ENCODE peak calls at places on chromosomes 11 and 22, in ten cellular contexts. C is left lung, R is lung, Y is AG04450, U is neural progenitor cell, Q is adrenal gland, S is thoracic aorta, Z is Peyer's patch, X is HCT116, D is A549. I is an unnamed sample.

GRCh38 chr11:69003866-69004311 is 9.2 kb downstream of the MRGPRF start:
- DNase-seq in R (no peak), Y (no peak), D (no peak), Q (no peak), C (no peak), U (no peak), Z (peak; percentile 38), S (no peak), X (no peak), I (peak; percentile 50)

GRCh38 chr11:132058211-132058772 is 687.9 kb downstream of the NTM start:
- DNase-seq in X (no peak), C (no peak), U (no peak), Q (peak; percentile 20), R (no peak), D (no peak), Y (no peak), Z (no peak), S (no peak), I (no peak)

GRCh38 chr22:24894998-24895397 is 51.5 kb downstream of the LHFPL7 start:
- DNase-seq in R (peak; percentile 70), S (peak; percentile 39), C (peak; percentile 80), D (peak; percentile 28), Q (peak; percentile 81), Z (peak; percentile 77), U (no peak), X (peak; percentile 18), Y (no peak), I (peak; percentile 82)

GRCh38 chr22:20241579-20242392 is 26.3 kb downstream of the RTN4R start:
- DNase-seq in Y (no peak), D (no peak), Q (no peak), R (no peak), S (no peak), Z (no peak), C (no peak), U (no peak), X (no peak), I (no peak)

GRCh38 chr11:131723088-131723487 is 352.7 kb downstream of the NTM start:
- DNase-seq in U (no peak), R (no peak), Y (no peak), D (no peak), C (no peak), X (no peak), Q (no peak), Z (no peak), S (no peak), I (no peak)

GRCh38 chr11:33699515-33700424 is 856 bp downstream of the C11orf91 start:
- DNase-seq in D (no peak), Q (peak; percentile 56), S (no peak), X (no peak), U (no peak), Z (peak; percentile 84), C (no peak), R (no peak), Y (no peak), I (peak; percentile 43)

GRCh38 chr11:35247428-35247827 is 108.5 kb downstream of the CD44 start:
- DNase-seq in Z (peak; percentile 69), Y (no peak), U (no peak), Q (no peak), X (no peak), C (no peak), R (no peak), S (no peak), D (no peak), I (no peak)

GRCh38 chr11:22130462-22131053 is 62.3 kb upstream of the ANO5 start:
- DNase-seq in X (no peak), U (peak; percentile 25), Y (no peak), Z (no peak), Q (no peak), S (no peak), D (no peak), C (no peak), R (no peak), I (no peak)

GRCh38 chr11:126647735-126648134 is 292.2 kb downstream of the ST3GAL4 start:
- DNase-seq in U (peak; percentile 30), S (no peak), C (no peak), D (peak; percentile 46), Q (no peak), X (peak; percentile 2), R (no peak), Y (peak; percentile 54), Z (no peak), I (no peak)

GRCh38 chr22:19354201-19354600 is 62.7 kb upstream of the CLTCL1 start:
- DNase-seq in Q (no peak), C (no peak), U (no peak), S (no peak), R (no peak), Y (no peak), Z (peak; percentile 15), D (no peak), X (no peak), I (no peak)

GRCh38 chr22:42163515-42163914 is 32.9 kb upstream of the CYP2D6 start:
- DNase-seq in D (no peak), C (no peak), U (no peak), S (no peak), X (no peak), R (no peak), Z (no peak), Q (no peak), Y (no peak), I (no peak)

GRCh38 chr11:66291706-66292542 is at the start of gene TMEM151A:
- DNase-seq in Y (no peak), X (no peak), U (peak; percentile 59), Z (no peak), D (no peak), R (no peak), Q (no peak), C (peak; percentile 85), S (no peak), I (peak; percentile 64)

GRCh38 chr11:79269923-79270322 is 170.9 kb downstream of the TENM4 start:
- DNase-seq in Z (no peak), Y (no peak), X (no peak), D (no peak), C (no peak), Q (no peak), U (peak; percentile 55), R (no peak), S (no peak), I (no peak)

GRCh38 chr11:64762277-64762915 is 2.6 kb upstream of the PYGM start:
- DNase-seq in X (no peak), Y (no peak), Z (peak; percentile 52), D (no peak), R (no peak), C (peak; percentile 39), U (no peak), Q (no peak), S (no peak), I (no peak)

DNA sequence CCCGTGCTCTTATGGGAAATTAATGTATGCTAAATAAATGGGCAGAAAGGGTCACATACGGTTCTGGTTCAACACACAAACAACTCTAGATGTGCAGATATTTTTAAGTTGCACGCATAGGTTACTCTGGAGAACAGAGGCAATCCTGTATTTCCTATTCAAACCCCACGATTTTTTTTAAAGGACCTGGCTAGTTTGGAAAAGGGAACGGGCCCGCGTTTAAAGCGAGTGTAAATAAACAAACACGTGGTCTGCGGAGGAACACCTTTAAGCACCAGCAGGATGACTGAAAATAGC is 550 bp downstream of the MRE11 start:
- DNase-seq in S (no peak), R (no peak), Y (no peak), U (no peak), Q (no peak), X (no peak), D (no peak), Z (no peak), C (no peak), I (no peak)
- H3K27ac ChIP-seq in S (peak overlapping the region; percentile 81), R (peak overlapping the region; percentile 7), Y (peak overlapping the region; percentile 91), U (peak overlapping the region; percentile 92), Q (peak overlapping the region; percentile 86), X (peak overlapping the region; percentile 64), D (peak overlapping the region; percentile 72), Z (peak overlapping the region; percentile 79), C (peak overlapping the region; percentile 82), I (peak overlapping the region; percentile 77)

DNA sequence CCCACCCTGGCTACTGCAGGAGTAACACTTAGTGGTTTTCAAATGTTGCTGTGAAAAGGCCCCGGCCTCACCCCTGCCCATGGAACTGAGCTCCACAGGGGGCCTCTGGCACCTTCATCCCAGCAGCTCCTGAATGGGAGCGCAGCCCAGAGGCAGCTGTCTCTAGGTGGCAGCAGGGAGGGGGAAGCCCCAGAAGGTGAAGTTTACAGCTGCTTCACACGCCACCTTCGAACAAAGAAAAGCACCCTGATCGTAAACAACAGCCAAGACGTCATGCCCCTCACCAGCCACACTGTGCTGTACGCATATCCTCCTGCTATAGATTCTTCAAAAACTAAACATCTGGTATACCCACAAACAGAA is 105.5 kb downstream of the CTTN start:
- DNase-seq in Z (no peak), D (no peak), U (no peak), X (no peak), Y (no peak), S (no peak), Q (no peak), R (no peak), C (peak; percentile 39), I (no peak)
- TF ChIP-seq CTCF in Z (no peak), D (no peak), U (peak; percentile 7), X (peak; percentile 36), Y (peak; percentile 19), S (no peak), Q (no peak), R (no peak), C (no peak), I (no peak)

GRCh38 chr11:43919852-43920597 is 22.4 kb upstream of the C11orf96 start:
- DNase-seq in R (no peak), X (no peak), C (no peak), Y (peak; percentile 51), Z (no peak), U (no peak), S (no peak), D (no peak), Q (no peak), I (no peak)

GRCh38 chr11:43921561-43922294 is 20.7 kb upstream of the C11orf96 start:
- DNase-seq in Z (no peak), S (no peak), X (no peak), D (no peak), Y (no peak), C (no peak), Q (no peak), R (no peak), U (no peak), I (no peak)

GRCh38 chr11:43922295-43922648 is 20.2 kb upstream of the C11orf96 start:
- DNase-seq in D (no peak), X (no peak), S (no peak), Z (no peak), Y (no peak), C (no peak), U (no peak), R (no peak), Q (no peak), I (no peak)

GRCh38 chr11:43922974-43923326 is 19.5 kb upstream of the C11orf96 start:
- DNase-seq in U (no peak), X (no peak), C (no peak), Y (no peak), Q (no peak), S (no peak), D (no peak), R (no peak), Z (no peak), I (no peak)

GRCh38 chr11:43920598-43921419 is 21.6 kb upstream of the C11orf96 start:
- DNase-seq in R (peak; percentile 72), C (no peak), Q (peak; percentile 86), X (peak; percentile 86), Y (peak; percentile 99), D (peak; percentile 95), Z (peak; percentile 76), S (peak; percentile 63), U (no peak), I (no peak)
- H3K27ac ChIP-seq in R (peak overlapping the region; percentile 84), C (peak overlapping the region; percentile 67), Q (peak overlapping the region; percentile 92), X (no peak overlapping the region), Y (peak overlapping the region; percentile 95), D (peak overlapping the region; percentile 67), Z (peak overlapping the region; percentile 66), S (peak overlapping the region; percentile 94), U (no peak overlapping the region), I (peak overlapping the region; percentile 46)

GRCh38 chr11:86418929-86419328 is 44.2 kb downstream of the CCDC81 start:
- DNase-seq in S (no peak), D (no peak), Q (no peak), X (no peak), U (peak; percentile 29), Z (no peak), C (no peak), Y (no peak), R (no peak), I (no peak)
- TF ChIP-seq CTCF in S (no peak), D (no peak), Q (peak; percentile 22), X (no peak), U (peak; percentile 38), Z (no peak), C (no peak), Y (peak; percentile 42), R (no peak), I (no peak)

I was measured in pancreas.